ENCODE peak calls at places on chromosome 6, in four cellular contexts. R is tibial artery, E is NCI-H146, W is germinal center. F is an unnamed sample.

GRCh38 chr6:72321741-72322140 is 300.1 kb upstream of the KCNQ5 start:
- DNase-seq in R (no peak), E (no peak), W (no peak), F (no peak)

GRCh38 chr6:20377623-20378265 is 23.9 kb upstream of the E2F3 start:
- DNase-seq in W (no peak), R (no peak), E (no peak), F (no peak)

GRCh38 chr6:32609731-32610640 is 20.3 kb upstream of the HLA-DRB1 start:
- DNase-seq in E (peak; percentile 0), W (peak; percentile 78), R (peak; percentile 19), F (peak; percentile 97)

GRCh38 chr6:154474636-154475428 is 35.7 kb downstream of the CNKSR3 start:
- DNase-seq in R (no peak), E (no peak), W (no peak), F (no peak)

GRCh38 chr6:34476048-34476328 is 10.1 kb downstream of the PACSIN1 start:
- DNase-seq in E (no peak), W (no peak), R (no peak), F (no peak)

GRCh38 chr6:14784596-14785360 is 461.1 kb upstream of the JARID2 start:
- DNase-seq in R (no peak), E (peak; percentile 61), W (no peak), F (no peak)

GRCh38 chr6:145532361-145532760 is 203.0 kb downstream of the EPM2A start:
- DNase-seq in W (no peak), E (no peak), R (no peak), F (no peak)

GRCh38 chr6:108873251-108873650 is 25.0 kb downstream of the ARMC2 start:
- DNase-seq in E (no peak), R (no peak), W (no peak), F (no peak)

GRCh38 chr6:158086706-158087518 is 81.2 kb downstream of the SERAC1 start:
- DNase-seq in W (no peak), E (no peak), R (peak; percentile 74), F (peak; percentile 73)

GRCh38 chr6:162706236-162706635 is 21.3 kb downstream of the PRKN start:
- DNase-seq in R (peak; percentile 57), E (peak; percentile 70), W (no peak), F (peak; percentile 74)

GRCh38 chr6:51550243-51550642 is 537.2 kb downstream of the PKHD1 start:
- DNase-seq in E (peak; percentile 77), R (no peak), W (no peak), F (no peak)

GRCh38 chr6:155121699-155122098 is 126.6 kb downstream of the TIAM2 start:
- DNase-seq in R (no peak), E (no peak), W (no peak), F (no peak)

GRCh38 chr6:148831064-148831463 is 84.2 kb downstream of the UST start:
- DNase-seq in E (no peak), W (peak; percentile 18), R (no peak), F (no peak)

GRCh38 chr6:122524056-122524455 is 52.4 kb upstream of the SERINC1 start:
- DNase-seq in W (no peak), E (no peak), R (no peak), F (no peak)

GRCh38 chr6:41577865-41578713 is 31.9 kb downstream of the FOXP4 start:
- DNase-seq in W (no peak), R (no peak), E (peak; percentile 93), F (peak; percentile 78)

GRCh38 chr6:56370591-56371198 is 123.3 kb upstream of the COL21A1 start:
- DNase-seq in R (peak; percentile 56), W (peak; percentile 3), E (peak; percentile 85), F (peak; percentile 78)

GRCh38 chr6:147421903-147422302 is 86.6 kb upstream of the SAMD5 start:
- DNase-seq in R (no peak), E (no peak), W (no peak), F (no peak)

GRCh38 chr6:116405663-116406329 is 35.0 kb downstream of the DSE start:
- DNase-seq in E (no peak), W (no peak), R (no peak), F (no peak)

GRCh38 chr6:56366112-56366852 is 118.9 kb upstream of the COL21A1 start:
- DNase-seq in R (no peak), E (no peak), W (no peak), F (no peak)

GRCh38 chr6:131948692-131949614 is 2.2 kb downstream of the CCN2 start:
- DNase-seq in W (no peak), R (no peak), E (no peak), F (no peak)

GRCh38 chr6:37724530-37725220 is 27.0 kb upstream of the MDGA1 start:
- DNase-seq in E (peak; percentile 34), R (no peak), W (no peak), F (no peak)

GRCh38 chr6:5766260-5766659 is 240.5 kb downstream of the NRN1 start:
- DNase-seq in R (no peak), W (peak; percentile 27), E (no peak), F (no peak)

GRCh38 chr6:16486661-16487060 is 248.3 kb downstream of the GMPR start:
- DNase-seq in W (no peak), R (no peak), E (no peak), F (no peak)

GRCh38 chr6:47275640-47276039 is 34.1 kb downstream of the TNFRSF21 start:
- DNase-seq in W (no peak), R (no peak), E (no peak), F (no peak)

GRCh38 chr6:84853901-84854300 is 89.5 kb upstream of the TBX18 start:
- DNase-seq in R (no peak), E (no peak), W (no peak), F (no peak)

GRCh38 chr6:117025310-117025709 is 148.3 kb downstream of the RFX6 start:
- DNase-seq in R (no peak), W (no peak), E (no peak), F (no peak)